ENCODE peak calls at places on chromosome 13, in five cellular contexts. One of them, this sample, is unnamed.

GRCh38 chr13:113916330-113916815 is 52.5 kb upstream of the GAS6 start:
- DNase-seq in T-helper 17 cell: no peak
- DNase-seq in cardiac fibroblast: peak
- DNase-seq in neural crest cell: no peak
- DNase-seq in Caki2: no peak
- DNase-seq in this sample: peak

GRCh38 chr13:75135325-75135825 is 346.6 kb downstream of the TBC1D4 start:
- DNase-seq in T-helper 17 cell: no peak
- DNase-seq in cardiac fibroblast: peak
- DNase-seq in neural crest cell: no peak
- DNase-seq in Caki2: peak
- DNase-seq in this sample: peak

GRCh38 chr13:41707192-41707858 is 250.0 kb downstream of the RGCC start:
- DNase-seq in T-helper 17 cell: no peak
- DNase-seq in cardiac fibroblast: no peak
- DNase-seq in neural crest cell: no peak
- DNase-seq in Caki2: no peak
- DNase-seq in this sample: peak

GRCh38 chr13:93320942-93321341 is 94.3 kb downstream of the GPC6 start:
- DNase-seq in T-helper 17 cell: no peak
- DNase-seq in cardiac fibroblast: peak
- DNase-seq in neural crest cell: no peak
- DNase-seq in Caki2: no peak
- DNase-seq in this sample: peak

GRCh38 chr13:77219401-77219800 is 107.5 kb downstream of the MYCBP2 start:
- DNase-seq in T-helper 17 cell: no peak
- DNase-seq in cardiac fibroblast: no peak
- DNase-seq in neural crest cell: no peak
- DNase-seq in Caki2: no peak
- DNase-seq in this sample: no peak

GRCh38 chr13:75906315-75906714 is 270.2 kb downstream of the LMO7 start:
- DNase-seq in T-helper 17 cell: no peak
- DNase-seq in cardiac fibroblast: no peak
- DNase-seq in neural crest cell: no peak
- DNase-seq in Caki2: no peak
- DNase-seq in this sample: peak

GRCh38 chr13:29940715-29941114 is 90.3 kb upstream of the UBL3 start:
- DNase-seq in T-helper 17 cell: no peak
- DNase-seq in cardiac fibroblast: no peak
- DNase-seq in neural crest cell: no peak
- DNase-seq in Caki2: no peak
- DNase-seq in this sample: no peak

GRCh38 chr13:85261757-85262346 is 537.4 kb downstream of the SLITRK6 start:
- DNase-seq in T-helper 17 cell: no peak
- DNase-seq in cardiac fibroblast: no peak
- DNase-seq in neural crest cell: no peak
- DNase-seq in Caki2: no peak
- DNase-seq in this sample: peak

GRCh38 chr13:73228546-73228945 is 169.7 kb downstream of the KLF5 start:
- DNase-seq in T-helper 17 cell: no peak
- DNase-seq in cardiac fibroblast: peak
- DNase-seq in neural crest cell: no peak
- DNase-seq in Caki2: no peak
- DNase-seq in this sample: peak

This sample was measured in amniotic epithelial cell.